ENCODE peak calls at places on chromosome 17, in seven cellular contexts. S, D, B, Q, E, V and X are unnamed samples. For H3K36me3, the result is how much of the 10 kb centered on the place peaks cover.

GRCh38 chr17:29663155-29663554 is 40.4 kb upstream of the CORO6 start:
- DNase-seq in V (no peak), Q (peak), B (no peak), E (no peak), S (no peak), D (no peak), X (no peak)

GRCh38 chr17:51951737-51952136 is 206.8 kb downstream of the CA10 start:
- DNase-seq in V (no peak), B (no peak), D (no peak), S (no peak), E (no peak), Q (no peak), X (no peak)

GRCh38 chr17:64635647-64636305 is 26.3 kb downstream of the SMURF2 start:
- DNase-seq in E (no peak), B (no peak), D (no peak), S (no peak), Q (peak), V (no peak), X (no peak)

GRCh38 chr17:9036336-9036735 is 15.0 kb downstream of the NTN1 start:
- DNase-seq in D (no peak), V (no peak), Q (no peak), B (no peak), S (no peak), E (no peak), X (no peak)

GRCh38 chr17:63479495-63480184 is 2.8 kb downstream of the ACE start:
- DNase-seq in B (no peak), E (no peak), D (no peak), S (no peak), V (peak), Q (no peak), X (no peak)

GRCh38 chr17:10635290-10635689 is 21.8 kb downstream of the MYH3 start:
- DNase-seq in V (peak), S (no peak), B (no peak), D (no peak), Q (no peak), E (no peak), X (no peak)

GRCh38 chr17:44758414-44759095 is at the start of gene ADAM11:
- DNase-seq in E (no peak), V (no peak), D (no peak), S (no peak), B (no peak), Q (no peak), X (no peak)

GRCh38 chr17:4515501-4515900 is 16.8 kb downstream of the SPNS2 start:
- DNase-seq in B (no peak), Q (no peak), V (no peak), S (no peak), E (no peak), D (no peak), X (no peak)

GRCh38 chr17:4345569-4345968 is 20.9 kb downstream of the UBE2G1 start:
- DNase-seq in B (no peak), E (no peak), V (no peak), Q (no peak), S (no peak), D (no peak), X (no peak)

GRCh38 chr17:44527102-44527501 is 23.9 kb upstream of the GPATCH8 start:
- DNase-seq in V (no peak), S (no peak), D (no peak), Q (no peak), B (no peak), E (no peak), X (no peak)

GRCh38 chr17:27469256-27469655 is 13.0 kb downstream of the KSR1 start:
- DNase-seq in Q (no peak), S (no peak), B (no peak), D (no peak), V (no peak), E (no peak), X (no peak)

GRCh38 chr17:80774643-80775281 is 216.9 kb upstream of the CHMP6 start:
- DNase-seq in S (no peak), Q (no peak), B (no peak), E (no peak), D (no peak), V (no peak), X (no peak)

GRCh38 chr17:49071106-49071505 is 61.5 kb upstream of the B4GALNT2 start:
- DNase-seq in S (no peak), V (no peak), D (no peak), Q (peak), B (no peak), E (no peak), X (no peak)

GRCh38 chr17:47924785-47925676 is 16.3 kb upstream of the PNPO start:
- DNase-seq in D (no peak), B (no peak), Q (no peak), S (no peak), E (no peak), V (no peak), X (no peak)

GRCh38 chr17:15298176-15298575 is 33.0 kb upstream of the PMP22 start:
- DNase-seq in S (no peak), V (no peak), B (no peak), D (no peak), Q (peak), E (no peak), X (no peak)

GRCh38 chr17:13725286-13725990 is 123.7 kb upstream of the HS3ST3A1 start:
- DNase-seq in E (no peak), B (no peak), Q (peak), D (no peak), S (no peak), V (no peak), X (no peak)

GRCh38 chr17:49748791-49749190 is 15.1 kb downstream of the FAM117A start:
- DNase-seq in D (no peak), E (no peak), Q (no peak), S (no peak), V (no peak), B (no peak), X (no peak)

GRCh38 chr17:64378890-64379354 is 11.7 kb downstream of the PECAM1 start:
- DNase-seq in Q (no peak), D (no peak), E (no peak), B (no peak), V (no peak), S (no peak), X (no peak)

GRCh38 chr17:61387011-61387410 is 12.6 kb upstream of the TBX2 start:
- DNase-seq in D (no peak), V (no peak), E (no peak), Q (no peak), S (no peak), B (peak), X (no peak)

GRCh38 chr17:6304894-6305612 is 129.9 kb downstream of the AIPL1 start:
- DNase-seq in Q (no peak), V (no peak), B (no peak), D (no peak), E (no peak), S (no peak), X (no peak)

GRCh38 chr17:13484020-13484419 is 117.7 kb downstream of the HS3ST3A1 start:
- DNase-seq in B (no peak), E (no peak), D (no peak), S (no peak), V (no peak), Q (no peak), X (no peak)

GRCh38 chr17:79991140-79991923 is 44.3 kb downstream of the TBC1D16 start:
- DNase-seq in Q (peak), V (peak), S (no peak), D (peak), B (peak), E (peak), X (peak)

GRCh38 chr17:8629371-8630226 is 926 bp downstream of the MYH10 start:
- DNase-seq in S (peak), E (peak), V (peak), Q (peak), B (peak), D (no peak), X (peak)

GRCh38 chr17:10197721-10198508 is 491 bp downstream of the GAS7 start:
- DNase-seq in S (no peak), Q (no peak), V (peak), B (peak), D (no peak), E (peak), X (no peak)

GRCh38 chr17:2814499-2815341 is 18.5 kb downstream of the RAP1GAP2 start:
- DNase-seq in S (peak), D (no peak), E (no peak), Q (no peak), V (peak), B (peak), X (no peak)

GRCh38 chr17:63838586-63839184 is 3.8 kb downstream of the SMARCD2 start:
- DNase-seq in S (peak), E (peak), D (peak), V (peak), Q (peak), B (peak), X (peak)

GRCh38 chr17:57692770-57693169 is 52.3 kb downstream of the CCDC182 start:
- DNase-seq in B (no peak), V (no peak), S (no peak), Q (no peak), E (no peak), D (no peak), X (no peak)

GRCh38 chr17:47742319-47743181 is 9.5 kb downstream of the TBX21 start:
- DNase-seq in V (peak), B (no peak), S (no peak), Q (peak), E (no peak), D (no peak), X (no peak)

GRCh38 chr17:42937712-42938596 is 26.3 kb downstream of the AARSD1 start:
- DNase-seq in S (no peak), D (peak), Q (peak), V (no peak), B (no peak), E (peak), X (peak)

GRCh38 chr17:41523787-41524186 is 4.3 kb downstream of the KRT19 start:
- DNase-seq in V (no peak), E (no peak), S (no peak), B (no peak), D (no peak), Q (no peak), X (no peak)

GRCh38 chr17:56358651-56359050 is 205.4 kb downstream of the ANKFN1 start:
- DNase-seq in Q (no peak), E (no peak), V (no peak), B (no peak), D (no peak), S (no peak), X (no peak)

GRCh38 chr17:74096456-74096855 is 107.0 kb upstream of the RPL38 start:
- DNase-seq in E (no peak), Q (no peak), D (no peak), S (no peak), B (no peak), V (no peak), X (no peak)

GRCh38 chr17:7336240-7337175 is at the start of gene ACAP1:
- DNase-seq in E (no peak), S (no peak), Q (no peak), V (peak), B (peak), D (no peak), X (no peak)

GRCh38 chr17:16941643-16942042 is 30.3 kb downstream of the TNFRSF13B start:
- DNase-seq in Q (peak), S (peak), V (peak), D (no peak), B (no peak), E (no peak), X (no peak)

GRCh38 chr17:78737332-78737731 is 44.7 kb downstream of the CYTH1 start:
- DNase-seq in B (no peak), D (no peak), V (no peak), E (no peak), S (no peak), Q (peak), X (no peak)

GRCh38 chr17:50682441-50682840 is 25.3 kb downstream of the ANKRD40 start:
- DNase-seq in Q (no peak), B (no peak), D (no peak), E (no peak), S (no peak), V (no peak), X (no peak)

GRCh38 chr17:70636517-70637133 is 467.3 kb downstream of the KCNJ2 start:
- DNase-seq in V (no peak), E (no peak), S (no peak), B (no peak), Q (peak), D (peak), X (no peak)

DNA sequence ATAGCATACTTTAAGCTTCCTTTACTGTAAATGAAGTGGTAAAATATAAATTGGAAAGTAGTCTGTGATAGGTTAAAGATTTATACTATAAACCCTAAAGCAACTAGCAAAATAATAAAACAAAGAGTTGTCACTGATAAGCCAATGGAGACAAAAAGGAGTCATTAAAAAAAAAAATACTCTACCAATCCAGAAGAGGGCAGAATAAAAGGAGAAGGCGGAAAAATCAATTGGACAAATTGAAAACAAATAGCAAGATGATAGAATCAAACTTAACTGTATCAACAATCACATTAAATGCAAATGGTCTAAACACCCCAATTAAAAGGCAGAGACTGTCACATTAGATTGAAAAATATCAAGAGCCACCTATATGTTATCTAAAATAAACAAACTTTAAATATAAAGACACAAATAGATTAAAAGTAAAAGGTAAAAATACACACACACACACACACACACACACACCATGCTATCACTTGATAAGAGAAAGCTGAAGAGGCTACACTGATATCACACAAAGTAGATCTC is 71.8 kb downstream of the CACNG1 start:
- DNase-seq in D (no peak), V (no peak), E (no peak), Q (no peak), B (no peak), S (no peak), X (no peak)
- H3K36me3 ChIP-seq in D (under half), V (under half), E (under half), Q (under half), B (half or more), S (half or more), X (under half)

DNA sequence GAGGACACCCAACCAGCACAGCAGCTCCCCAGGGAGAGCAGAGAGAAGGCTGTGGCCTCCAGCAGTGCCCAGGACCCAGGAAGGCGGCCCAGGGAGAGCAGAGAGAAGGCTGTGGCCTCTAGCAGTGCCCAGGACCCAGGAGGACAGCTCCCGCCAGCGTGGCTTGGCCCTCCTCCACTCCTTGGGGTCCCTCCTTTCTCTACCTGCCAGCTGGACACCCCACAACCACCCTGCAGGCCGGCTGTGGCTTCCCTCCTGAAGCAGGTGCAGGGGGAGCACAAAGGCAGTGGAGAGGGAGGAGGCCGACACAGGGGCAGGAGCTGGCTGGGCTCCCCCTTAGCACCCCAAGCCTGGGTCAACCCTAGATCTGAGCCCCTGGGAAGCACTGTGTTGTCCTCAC is 54.1 kb upstream of the FASN start:
- DNase-seq in B (no peak), Q (no peak), E (no peak), D (no peak), V (peak), S (no peak), X (no peak)
- H3K27ac ChIP-seq in B (peak), Q (no peak), E (no peak), D (no peak), V (no peak), S (no peak), X (no peak)

GRCh38 chr17:75260679-75261335 is 599 bp downstream of the GGA3 start:
- DNase-seq in V (no peak), B (no peak), Q (peak), D (no peak), E (no peak), S (no peak), X (no peak)
- TF ChIP-seq CTCF in V (no peak), B (no peak), Q (no peak), D (no peak), E (no peak), S (no peak), X (no peak)

GRCh38 chr17:31859487-31860008 is 504 bp upstream of the COPRS start:
- DNase-seq in B (no peak), Q (no peak), E (no peak), V (no peak), S (no peak), D (no peak), X (no peak)

GRCh38 chr17:31854672-31855071 is 4.4 kb downstream of the COPRS start:
- DNase-seq in B (no peak), D (no peak), V (no peak), Q (peak), S (no peak), E (no peak), X (no peak)

GRCh38 chr17:31857920-31858646 is 961 bp downstream of the COPRS start:
- DNase-seq in Q (no peak), S (no peak), D (no peak), E (no peak), V (no peak), B (no peak), X (no peak)

GRCh38 chr17:31856750-31857149 is 2.3 kb downstream of the COPRS start:
- DNase-seq in D (no peak), Q (no peak), S (no peak), B (no peak), V (no peak), E (no peak), X (no peak)

DNA sequence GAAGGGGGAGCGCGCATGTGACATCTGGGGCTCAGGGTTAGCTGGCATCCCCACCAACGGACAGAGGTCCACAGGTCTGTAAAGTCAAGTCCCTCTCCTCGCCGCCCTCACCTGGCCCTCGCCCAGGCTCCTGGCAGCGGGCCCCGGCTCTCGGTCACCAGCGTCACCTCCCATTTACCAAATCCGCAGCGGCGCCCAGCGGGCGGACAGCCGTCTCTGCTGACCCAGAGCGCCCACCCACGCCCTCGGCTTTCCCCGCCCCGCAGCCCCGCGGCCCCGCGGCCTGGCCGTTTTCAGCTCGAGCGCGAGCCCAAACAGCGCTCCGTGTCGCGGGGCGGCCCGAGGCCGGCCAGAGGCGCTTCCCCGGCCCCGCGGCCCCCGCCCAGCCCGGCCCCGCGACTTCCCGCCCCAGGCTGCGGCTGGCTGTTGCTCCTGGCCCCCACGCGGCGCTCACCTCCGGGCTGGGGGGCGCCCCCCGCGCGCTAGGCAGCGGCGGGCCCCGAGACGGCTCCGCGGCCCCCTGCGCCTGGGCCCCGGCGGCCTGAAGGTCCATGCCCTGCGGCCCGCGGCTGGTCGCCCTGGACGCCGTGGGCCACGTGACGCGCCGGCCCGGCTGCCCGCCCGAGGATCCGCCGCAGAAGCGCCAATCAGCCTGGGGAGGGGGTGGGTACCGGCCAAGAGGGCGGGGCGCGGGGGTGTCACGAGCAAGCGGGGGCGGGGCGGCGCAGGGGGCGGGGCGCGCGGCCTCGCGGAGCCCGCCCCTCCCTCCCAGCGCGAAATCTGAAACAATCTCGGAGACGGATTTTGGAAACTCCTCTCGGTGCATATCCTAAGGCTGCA is at the start of gene COPRS:
- DNase-seq in Q (peak), B (peak), S (peak), D (peak), E (peak), V (peak), X (peak)
- H3K36me3 ChIP-seq in Q (under half), B (under half), S (under half), D (under half), E (under half), V (under half), X (under half)